ENCODE peak calls at places on chromosomes 6 and 20, in seven cellular contexts. W is EH; G is stimulated activated CD4-positive, alpha-beta T cell treated with anti-CD3 and anti-CD28 coated beads, Interleukin-1b, Interleukin-23, amount 100 ng/mL, for 1 hour; N is naive thymus-derived CD4-positive, alpha-beta T cell; H is chondrocyte; O is NCI-H1092 treated with DMSO at 0.1 percent for 48 hours; F is GM03348. T is an unnamed sample.

GRCh38 chr6:138278326-138278725 is 60.0 kb upstream of the PBOV1 start:
- DNase-seq in W (peak), G (no peak), N (no peak), H (no peak), O (no peak), F (peak), T (no peak)

GRCh38 chr6:44725070-44725469 is 337.6 kb downstream of the CDC5L start:
- DNase-seq in W (peak), G (no peak), N (no peak), H (no peak), O (no peak), F (no peak), T (no peak)

GRCh38 chr20:16194961-16195360 is 378.3 kb downstream of the KIF16B start:
- DNase-seq in W (no peak), G (no peak), N (no peak), H (no peak), O (no peak), F (no peak), T (no peak)

GRCh38 chr20:41654884-41655283 is 36.7 kb upstream of the CHD6 start:
- DNase-seq in W (peak), G (no peak), N (no peak), H (no peak), O (no peak), F (peak), T (no peak)

GRCh38 chr6:28353981-28354676 is 4.4 kb downstream of the ZKSCAN3 start:
- DNase-seq in W (no peak), G (no peak), N (no peak), H (no peak), O (peak), F (no peak), T (peak)

GRCh38 chr6:112502348-112503130 is 155.4 kb downstream of the RFPL4B start:
- DNase-seq in W (peak), G (no peak), N (no peak), H (no peak), O (peak), F (peak), T (no peak)

GRCh38 chr6:138387577-138388368 is 10.1 kb downstream of the SMIM28 start:
- DNase-seq in W (no peak), G (no peak), N (no peak), H (no peak), O (peak), F (no peak), T (no peak)

GRCh38 chr6:4487538-4487937 is 288.7 kb upstream of the CDYL start:
- DNase-seq in W (no peak), G (no peak), N (no peak), H (no peak), O (no peak), F (no peak), T (no peak)

GRCh38 chr20:10337291-10337690 is 96.7 kb downstream of the MKKS start:
- DNase-seq in W (no peak), G (no peak), N (no peak), H (no peak), O (no peak), F (no peak), T (no peak)

GRCh38 chr20:13990465-13990864 is at the start of gene SEL1L2:
- DNase-seq in W (peak), G (no peak), N (no peak), H (no peak), O (peak), F (no peak), T (no peak)

GRCh38 chr20:47205577-47206123 is 150.8 kb downstream of the ZMYND8 start:
- DNase-seq in W (peak), G (no peak), N (peak), H (no peak), O (peak), F (peak), T (peak)

GRCh38 chr6:112251170-112251945 is 3.0 kb downstream of the LAMA4 start:
- DNase-seq in W (peak), G (no peak), N (no peak), H (no peak), O (no peak), F (peak), T (no peak)

GRCh38 chr6:17712573-17712972 is 5.8 kb upstream of the NUP153 start:
- DNase-seq in W (peak), G (no peak), N (no peak), H (no peak), O (no peak), F (no peak), T (no peak)

GRCh38 chr6:110456694-110457093 is 19.7 kb downstream of the SLC22A16 start:
- DNase-seq in W (no peak), G (no peak), N (no peak), H (no peak), O (no peak), F (no peak), T (no peak)

GRCh38 chr6:45959534-45960195 is 56.0 kb downstream of the CLIC5 start:
- DNase-seq in W (peak), G (no peak), N (no peak), H (no peak), O (peak), F (no peak), T (no peak)

GRCh38 chr20:44235702-44236101 is 11.4 kb upstream of the GDAP1L1 start:
- DNase-seq in W (no peak), G (no peak), N (no peak), H (no peak), O (no peak), F (no peak), T (no peak)

GRCh38 chr6:12485226-12485764 is 195.1 kb downstream of the EDN1 start:
- DNase-seq in W (peak), G (no peak), N (no peak), H (no peak), O (no peak), F (no peak), T (no peak)

GRCh38 chr6:32529697-32530429 is at the start of gene HLA-DRB5:
- DNase-seq in W (peak), G (no peak), N (no peak), H (no peak), O (no peak), F (no peak), T (no peak)

GRCh38 chr6:27630727-27631613 is 158.1 kb upstream of the ZNF184 start:
- DNase-seq in W (peak), G (peak), N (no peak), H (no peak), O (peak), F (peak), T (no peak)

GRCh38 chr6:137715589-137716045 is 151.4 kb upstream of the TNFAIP3 start:
- DNase-seq in W (peak), G (no peak), N (peak), H (no peak), O (no peak), F (no peak), T (no peak)

GRCh38 chr6:15578716-15579391 is 84.0 kb downstream of the DTNBP1 start:
- DNase-seq in W (no peak), G (no peak), N (no peak), H (no peak), O (no peak), F (no peak), T (no peak)

GRCh38 chr6:7261030-7261841 is 51.8 kb downstream of the SSR1 start:
- DNase-seq in W (peak), G (peak), N (peak), H (no peak), O (peak), F (peak), T (peak)

GRCh38 chr6:75101896-75102680 is 103.8 kb downstream of the COL12A1 start:
- DNase-seq in W (peak), G (no peak), N (no peak), H (no peak), O (no peak), F (peak), T (peak)

GRCh38 chr20:18324596-18325089 is 36.3 kb downstream of the ZNF133 start:
- DNase-seq in W (no peak), G (no peak), N (no peak), H (no peak), O (no peak), F (no peak), T (no peak)

GRCh38 chr6:29938746-29939508 is 3.4 kb upstream of the HLA-A start:
- DNase-seq in W (no peak), G (no peak), N (no peak), H (no peak), O (no peak), F (no peak), T (no peak)

T was measured in pulmonary artery endothelial cell.